ENCODE peak calls at places on chromosomes 6 and 20, in five cellular contexts. D, G, M, N and L are unnamed samples. For H3K4me1, the result is how much of the 10 kb centered on the place peaks cover.

GRCh38 chr6:3500262-3501001 is 43.6 kb upstream of the SLC22A23 start:
- DNase-seq in D (no peak), G (peak), M (no peak), N (no peak), L (no peak)

GRCh38 chr6:83114164-83114563 is 46.7 kb downstream of the DOP1A start:
- DNase-seq in D (no peak), G (no peak), M (no peak), N (no peak), L (no peak)

GRCh38 chr20:59320426-59320825 is 20.0 kb downstream of the EDN3 start:
- DNase-seq in D (no peak), G (no peak), M (no peak), N (no peak), L (no peak)

GRCh38 chr6:111573892-111574800 is 31.5 kb downstream of the TRAF3IP2 start:
- DNase-seq in D (peak), G (no peak), M (no peak), N (no peak), L (no peak)

GRCh38 chr6:27795697-27796494 is 116.3 kb downstream of the OR2B2 start:
- DNase-seq in D (peak), G (peak), M (peak), N (peak), L (peak)

GRCh38 chr20:62523473-62524203 is 47.8 kb upstream of the GATA5 start:
- DNase-seq in D (no peak), G (peak), M (no peak), N (peak), L (peak)

GRCh38 chr20:57464642-57465211 is 60.2 kb downstream of the CTCFL start:
- DNase-seq in D (peak), G (peak), M (no peak), N (peak), L (peak)

GRCh38 chr20:13684566-13685222 is 46.0 kb upstream of the TASP1 start:
- DNase-seq in D (no peak), G (no peak), M (peak), N (no peak), L (no peak)

GRCh38 chr6:54288476-54288875 is 19.8 kb upstream of the TINAG start:
- DNase-seq in D (no peak), G (no peak), M (no peak), N (no peak), L (no peak)

GRCh38 chr20:62485062-62485700 is 9.4 kb upstream of the GATA5 start:
- DNase-seq in D (no peak), G (no peak), M (no peak), N (peak), L (no peak)

GRCh38 chr6:163336961-163337360 is 77.6 kb upstream of the QKI start:
- DNase-seq in D (no peak), G (no peak), M (no peak), N (no peak), L (no peak)

GRCh38 chr20:49866051-49866450 is 49.3 kb downstream of the SPATA2 start:
- DNase-seq in D (no peak), G (no peak), M (peak), N (no peak), L (no peak)

GRCh38 chr20:49641683-49642649 is 71.7 kb downstream of the B4GALT5 start:
- DNase-seq in D (no peak), G (peak), M (no peak), N (no peak), L (no peak)

GRCh38 chr20:57092112-57092899 is 174.1 kb downstream of the BMP7 start:
- DNase-seq in D (peak), G (peak), M (peak), N (peak), L (peak)

DNA sequence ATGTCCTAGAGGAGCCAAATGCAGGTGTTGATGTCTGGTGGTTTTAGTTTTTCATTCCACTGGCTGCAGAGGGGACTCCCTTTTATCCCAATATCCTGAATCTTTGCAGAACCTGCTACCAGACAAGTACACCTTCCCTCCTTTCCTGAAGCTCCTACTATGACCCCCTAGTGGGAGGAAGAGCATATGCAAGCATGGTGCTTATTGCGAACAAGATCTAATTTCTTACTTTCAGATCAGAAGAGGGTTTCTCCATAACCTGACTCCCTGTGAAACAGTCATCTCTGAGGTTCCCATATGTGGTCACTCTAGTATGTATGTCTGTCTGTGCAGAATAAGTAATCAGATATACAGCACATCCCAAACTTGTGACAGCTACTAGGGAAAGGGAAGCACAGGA is 277.2 kb downstream of the ARHGAP18 start:
- DNase-seq in D (peak), G (peak), M (no peak), N (peak), L (peak)
- TF ChIP-seq CTCF in D (no peak), G (peak), M (peak), N (peak), L (peak)

GRCh38 chr6:33425668-33426577 is 6.1 kb downstream of the SYNGAP1 start:
- DNase-seq in D (peak), G (peak), M (no peak), N (peak), L (peak)
- H3K4me1 ChIP-seq in D (under half), G (half or more), M (under half), N (half or more), L (under half)

GRCh38 chr6:88008821-88009220 is 38.8 kb upstream of the SPACA1 start:
- DNase-seq in D (peak), G (no peak), M (no peak), N (no peak), L (no peak)
- TF ChIP-seq JUNB in D (no peak), G (no peak), M (no peak), N (no peak), L (no peak)

DNA sequence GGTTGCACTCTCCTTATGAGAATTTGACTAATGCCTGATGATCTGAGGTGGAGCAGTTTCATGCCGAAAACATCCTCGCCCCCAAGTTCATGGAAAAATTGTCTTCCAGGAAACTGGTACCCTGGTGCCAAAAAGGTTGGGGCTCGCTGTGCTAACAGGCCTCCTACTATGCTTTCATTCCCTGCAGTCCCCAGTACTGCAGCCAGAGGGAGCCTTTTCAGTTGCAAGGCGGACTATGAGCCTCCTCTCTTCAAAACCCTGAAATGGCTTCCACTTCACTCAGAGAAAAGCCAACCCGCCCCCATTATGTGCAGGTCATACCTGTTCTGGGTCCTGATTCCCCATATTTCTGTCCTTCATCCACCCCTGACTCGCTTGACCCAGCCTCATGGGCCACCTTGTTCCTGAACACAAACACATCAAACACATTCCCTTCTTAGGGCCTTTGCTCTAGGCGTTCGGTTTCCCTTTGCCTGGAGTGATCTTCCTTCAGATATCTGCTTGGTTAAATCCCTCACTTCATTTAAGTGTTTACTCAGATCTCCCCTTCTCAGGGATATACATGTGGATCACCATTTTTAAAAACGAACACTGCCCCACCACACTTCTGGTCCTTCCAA is 173.7 kb downstream of the PHACTR1 start:
- DNase-seq in D (peak), G (peak), M (no peak), N (peak), L (peak)
- TF ChIP-seq CTCF in D (peak), G (peak), M (peak), N (peak), L (peak)

GRCh38 chr6:16735014-16735413 is 26.2 kb downstream of the ATXN1 start:
- DNase-seq in D (no peak), G (no peak), M (no peak), N (no peak), L (no peak)
- H3K4me1 ChIP-seq in D (under half), G (half or more), M (under half), N (under half), L (under half)

GRCh38 chr6:24893342-24893850 is 42.4 kb downstream of the RIPOR2 start:
- DNase-seq in D (no peak), G (no peak), M (no peak), N (no peak), L (no peak)
- TF ChIP-seq JUNB in D (no peak), G (no peak), M (no peak), N (no peak), L (no peak)